ENCODE peak calls at places on chromosomes 2 and 18, in nine cellular contexts. R is esophagus squamous epithelium; F is GM03348; G is IMR-90; E is PC-3; O is fibroblast of mammary gland; I is OCI-LY7; X is stimulated activated CD8-positive, alpha-beta memory T cell treated with anti-CD3 and anti-CD28 coated beads, Interleukin-15, amount 100 ng/mL, for 1 hour; S is AG10803. D is an unnamed sample.

GRCh38 chr2:65355190-65355831 is 77.1 kb downstream of the SPRED2 start:
- DNase-seq in R (no peak), F (no peak), G (peak), E (peak), O (peak), I (no peak), X (no peak), S (peak), D (no peak)

GRCh38 chr2:6325616-6326015 is 540.1 kb downstream of the CMPK2 start:
- DNase-seq in R (no peak), F (no peak), G (no peak), E (no peak), O (no peak), I (no peak), X (no peak), S (no peak), D (no peak)

GRCh38 chr2:160973991-160974390 is 186.2 kb upstream of the TANK start:
- DNase-seq in R (no peak), F (no peak), G (no peak), E (no peak), O (no peak), I (no peak), X (no peak), S (no peak), D (no peak)

GRCh38 chr2:159712929-159713575 is 746 bp downstream of the MARCHF7 start:
- DNase-seq in R (no peak), F (peak), G (no peak), E (peak), O (peak), I (peak), X (no peak), S (peak), D (peak)

GRCh38 chr2:107001964-107002696 is 116.2 kb upstream of the ST6GAL2 start:
- DNase-seq in R (no peak), F (peak), G (peak), E (peak), O (peak), I (no peak), X (no peak), S (no peak), D (no peak)

GRCh38 chr18:50721006-50721405 is 98.8 kb downstream of the MRO start:
- DNase-seq in R (no peak), F (no peak), G (no peak), E (no peak), O (no peak), I (no peak), X (no peak), S (no peak), D (no peak)

GRCh38 chr2:127615511-127616166 is 30.3 kb upstream of the GPR17 start:
- DNase-seq in R (no peak), F (no peak), G (no peak), E (peak), O (no peak), I (no peak), X (no peak), S (peak), D (no peak)

GRCh38 chr2:58702302-58702696 is 461.2 kb upstream of the FANCL start:
- DNase-seq in R (no peak), F (no peak), G (peak), E (peak), O (no peak), I (no peak), X (no peak), S (no peak), D (no peak)

GRCh38 chr2:240852671-240853314 is 15.8 kb upstream of the AGXT start:
- DNase-seq in R (no peak), F (no peak), G (no peak), E (no peak), O (no peak), I (no peak), X (no peak), S (no peak), D (no peak)

GRCh38 chr2:160222546-160223281 is 22.6 kb upstream of the ITGB6 start:
- DNase-seq in R (no peak), F (no peak), G (no peak), E (peak), O (no peak), I (no peak), X (no peak), S (no peak), D (no peak)

GRCh38 chr2:195795879-195796278 is 138.9 kb downstream of the SLC39A10 start:
- DNase-seq in R (no peak), F (no peak), G (no peak), E (peak), O (no peak), I (no peak), X (no peak), S (no peak), D (no peak)

GRCh38 chr2:96977631-96978195 is 8.7 kb downstream of the FAM178B start:
- DNase-seq in R (no peak), F (no peak), G (peak), E (peak), O (peak), I (no peak), X (no peak), S (peak), D (peak)

GRCh38 chr18:48623468-48624220 is 84.8 kb downstream of the CTIF start:
- DNase-seq in R (no peak), F (peak), G (peak), E (peak), O (peak), I (no peak), X (no peak), S (peak), D (peak)

GRCh38 chr2:79670198-79670597 is 157.3 kb downstream of the CTNNA2 start:
- DNase-seq in R (no peak), F (no peak), G (no peak), E (no peak), O (no peak), I (no peak), X (no peak), S (no peak), D (no peak)

GRCh38 chr2:11050565-11050964 is 104.7 kb upstream of the SLC66A3 start:
- DNase-seq in R (no peak), F (no peak), G (no peak), E (peak), O (no peak), I (no peak), X (no peak), S (no peak), D (no peak)

GRCh38 chr18:50880108-50880465 is 1.2 kb downstream of the ME2 start:
- DNase-seq in R (no peak), F (no peak), G (no peak), E (no peak), O (no peak), I (peak), X (no peak), S (no peak), D (no peak)

GRCh38 chr2:138276367-138276766 is 225.2 kb upstream of the SPOPL start:
- DNase-seq in R (no peak), F (no peak), G (peak), E (peak), O (no peak), I (no peak), X (no peak), S (no peak), D (no peak)

GRCh38 chr2:222318026-222318711 is 19.4 kb upstream of the PAX3 start:
- DNase-seq in R (no peak), F (peak), G (peak), E (peak), O (peak), I (peak), X (no peak), S (peak), D (peak)

GRCh38 chr2:138269726-138270125 is 231.8 kb upstream of the SPOPL start:
- DNase-seq in R (no peak), F (peak), G (peak), E (no peak), O (no peak), I (no peak), X (no peak), S (peak), D (no peak)

GRCh38 chr2:120899373-120899772 is 163.7 kb downstream of the GLI2 start:
- DNase-seq in R (no peak), F (no peak), G (no peak), E (no peak), O (no peak), I (no peak), X (no peak), S (no peak), D (no peak)

GRCh38 chr2:10549196-10549595 is 101.1 kb upstream of the ODC1 start:
- DNase-seq in R (no peak), F (no peak), G (no peak), E (no peak), O (no peak), I (no peak), X (no peak), S (no peak), D (no peak)

GRCh38 chr2:207223051-207223450 is 57.3 kb upstream of the KLF7 start:
- DNase-seq in R (no peak), F (peak), G (peak), E (peak), O (peak), I (no peak), X (no peak), S (peak), D (peak)

GRCh38 chr2:38537937-38538525 is 64.7 kb downstream of the HNRNPLL start:
- DNase-seq in R (no peak), F (no peak), G (no peak), E (no peak), O (no peak), I (no peak), X (no peak), S (no peak), D (no peak)

GRCh38 chr2:240620859-240621258 is 4.4 kb upstream of the GPR35 start:
- DNase-seq in R (no peak), F (no peak), G (no peak), E (no peak), O (no peak), I (no peak), X (no peak), S (no peak), D (no peak)

GRCh38 chr2:13006829-13007715 is 290.3 kb downstream of the TRIB2 start:
- DNase-seq in R (no peak), F (peak), G (peak), E (peak), O (peak), I (peak), X (peak), S (peak), D (peak)

GRCh38 chr2:205696541-205697441 is 14.5 kb downstream of the NRP2 start:
- DNase-seq in R (no peak), F (peak), G (peak), E (no peak), O (peak), I (no peak), X (no peak), S (peak), D (no peak)

GRCh38 chr2:102337481-102338386 is 17.9 kb upstream of the IL18R1 start:
- DNase-seq in R (no peak), F (peak), G (no peak), E (peak), O (peak), I (no peak), X (no peak), S (peak), D (no peak)

GRCh38 chr2:108959401-108959800 is 29.6 kb downstream of the EDAR start:
- DNase-seq in R (no peak), F (no peak), G (peak), E (peak), O (peak), I (no peak), X (no peak), S (no peak), D (no peak)

GRCh38 chr18:48924621-48925601 is 25.9 kb downstream of the SMAD7 start:
- DNase-seq in R (no peak), F (no peak), G (no peak), E (no peak), O (no peak), I (no peak), X (no peak), S (no peak), D (no peak)

GRCh38 chr2:185208261-185208660 is 530.3 kb upstream of the FSIP2 start:
- DNase-seq in R (no peak), F (no peak), G (no peak), E (peak), O (peak), I (peak), X (no peak), S (no peak), D (no peak)